ENCODE peak calls at places on chromosomes 2 and 18, in eight cellular contexts. One of them, this sample, is unnamed.

GRCh38 chr18:26091047-26091630 is 726 bp upstream of the SS18 start:
- DNase-seq in sigmoid colon: peak; percentile 88
- DNase-seq in GOT3: no peak
- DNase-seq in NCI-H1105 treated with DMSO at 0.1 percent for 48 hours: no peak
- DNase-seq in tibial artery: peak; percentile 67
- DNase-seq in NCI-H1694 treated with DMSO at 0.1 percent for 48 hours: no peak
- DNase-seq in neural progenitor cell: no peak
- DNase-seq in progenitor cell of endocrine pancreas: no peak
- DNase-seq in this sample: peak; percentile 79

GRCh38 chr2:181058378-181059269 is 78.2 kb downstream of the UBE2E3 start:
- DNase-seq in sigmoid colon: no peak
- DNase-seq in tibial artery: peak; percentile 21
- DNase-seq in NCI-H1105 treated with DMSO at 0.1 percent for 48 hours: no peak
- DNase-seq in progenitor cell of endocrine pancreas: no peak
- DNase-seq in neural progenitor cell: peak; percentile 45
- DNase-seq in NCI-H1694 treated with DMSO at 0.1 percent for 48 hours: peak; percentile 50
- DNase-seq in GOT3: no peak
- DNase-seq in this sample: no peak

GRCh38 chr2:228657807-228658402 is 476.4 kb upstream of the SPHKAP start:
- DNase-seq in NCI-H1694 treated with DMSO at 0.1 percent for 48 hours: peak; percentile 81
- DNase-seq in neural progenitor cell: peak; percentile 42
- DNase-seq in NCI-H1105 treated with DMSO at 0.1 percent for 48 hours: peak; percentile 58
- DNase-seq in tibial artery: no peak
- DNase-seq in progenitor cell of endocrine pancreas: no peak
- DNase-seq in sigmoid colon: no peak
- DNase-seq in GOT3: no peak
- DNase-seq in this sample: no peak

GRCh38 chr2:226694142-226694541 is 105.5 kb downstream of the IRS1 start:
- DNase-seq in sigmoid colon: no peak
- DNase-seq in GOT3: no peak
- DNase-seq in progenitor cell of endocrine pancreas: no peak
- DNase-seq in NCI-H1694 treated with DMSO at 0.1 percent for 48 hours: no peak
- DNase-seq in NCI-H1105 treated with DMSO at 0.1 percent for 48 hours: peak; percentile 11
- DNase-seq in neural progenitor cell: no peak
- DNase-seq in tibial artery: no peak
- DNase-seq in this sample: no peak

GRCh38 chr2:182318466-182319309 is 108.1 kb downstream of the PDE1A start:
- DNase-seq in progenitor cell of endocrine pancreas: no peak
- DNase-seq in NCI-H1105 treated with DMSO at 0.1 percent for 48 hours: no peak
- DNase-seq in GOT3: no peak
- DNase-seq in NCI-H1694 treated with DMSO at 0.1 percent for 48 hours: no peak
- DNase-seq in tibial artery: no peak
- DNase-seq in sigmoid colon: no peak
- DNase-seq in neural progenitor cell: no peak
- DNase-seq in this sample: no peak

GRCh38 chr2:60433021-60433596 is 120.3 kb downstream of the BCL11A start:
- DNase-seq in NCI-H1105 treated with DMSO at 0.1 percent for 48 hours: no peak
- DNase-seq in tibial artery: no peak
- DNase-seq in progenitor cell of endocrine pancreas: no peak
- DNase-seq in GOT3: no peak
- DNase-seq in sigmoid colon: no peak
- DNase-seq in neural progenitor cell: no peak
- DNase-seq in NCI-H1694 treated with DMSO at 0.1 percent for 48 hours: no peak
- DNase-seq in this sample: no peak

GRCh38 chr18:12307871-12308385 is at the start of gene TUBB6:
- DNase-seq in neural progenitor cell: peak; percentile 86
- DNase-seq in tibial artery: peak; percentile 61
- DNase-seq in NCI-H1105 treated with DMSO at 0.1 percent for 48 hours: no peak
- DNase-seq in GOT3: peak; percentile 29
- DNase-seq in progenitor cell of endocrine pancreas: no peak
- DNase-seq in NCI-H1694 treated with DMSO at 0.1 percent for 48 hours: no peak
- DNase-seq in sigmoid colon: peak; percentile 89
- DNase-seq in this sample: peak; percentile 85

GRCh38 chr2:222393733-222394267 is 30.5 kb upstream of the SGPP2 start:
- DNase-seq in progenitor cell of endocrine pancreas: no peak
- DNase-seq in sigmoid colon: no peak
- DNase-seq in NCI-H1694 treated with DMSO at 0.1 percent for 48 hours: no peak
- DNase-seq in NCI-H1105 treated with DMSO at 0.1 percent for 48 hours: no peak
- DNase-seq in neural progenitor cell: no peak
- DNase-seq in GOT3: no peak
- DNase-seq in tibial artery: no peak
- DNase-seq in this sample: no peak

GRCh38 chr2:224561234-224562005 is 23.7 kb downstream of the CUL3 start:
- DNase-seq in sigmoid colon: no peak
- DNase-seq in NCI-H1694 treated with DMSO at 0.1 percent for 48 hours: no peak
- DNase-seq in NCI-H1105 treated with DMSO at 0.1 percent for 48 hours: no peak
- DNase-seq in GOT3: no peak
- DNase-seq in progenitor cell of endocrine pancreas: no peak
- DNase-seq in neural progenitor cell: no peak
- DNase-seq in tibial artery: no peak
- DNase-seq in this sample: no peak

GRCh38 chr2:98039085-98039756 is 43.5 kb upstream of the TMEM131 start:
- DNase-seq in sigmoid colon: no peak
- DNase-seq in neural progenitor cell: no peak
- DNase-seq in GOT3: no peak
- DNase-seq in progenitor cell of endocrine pancreas: no peak
- DNase-seq in NCI-H1694 treated with DMSO at 0.1 percent for 48 hours: no peak
- DNase-seq in NCI-H1105 treated with DMSO at 0.1 percent for 48 hours: no peak
- DNase-seq in tibial artery: peak; percentile 32
- DNase-seq in this sample: no peak

GRCh38 chr18:49843778-49844625 is 30.7 kb upstream of the ACAA2 start:
- DNase-seq in GOT3: no peak
- DNase-seq in tibial artery: no peak
- DNase-seq in sigmoid colon: no peak
- DNase-seq in neural progenitor cell: no peak
- DNase-seq in NCI-H1105 treated with DMSO at 0.1 percent for 48 hours: no peak
- DNase-seq in progenitor cell of endocrine pancreas: no peak
- DNase-seq in NCI-H1694 treated with DMSO at 0.1 percent for 48 hours: no peak
- DNase-seq in this sample: no peak

GRCh38 chr2:122634261-122634660 is 878.8 kb downstream of the TSN start:
- DNase-seq in NCI-H1694 treated with DMSO at 0.1 percent for 48 hours: no peak
- DNase-seq in sigmoid colon: no peak
- DNase-seq in tibial artery: no peak
- DNase-seq in GOT3: no peak
- DNase-seq in progenitor cell of endocrine pancreas: no peak
- DNase-seq in NCI-H1105 treated with DMSO at 0.1 percent for 48 hours: no peak
- DNase-seq in neural progenitor cell: no peak
- DNase-seq in this sample: no peak

GRCh38 chr2:191302459-191303155 is 57.4 kb downstream of the MYO1B start:
- DNase-seq in sigmoid colon: no peak
- DNase-seq in progenitor cell of endocrine pancreas: no peak
- DNase-seq in neural progenitor cell: peak; percentile 17
- DNase-seq in NCI-H1105 treated with DMSO at 0.1 percent for 48 hours: no peak
- DNase-seq in tibial artery: no peak
- DNase-seq in NCI-H1694 treated with DMSO at 0.1 percent for 48 hours: no peak
- DNase-seq in GOT3: no peak
- DNase-seq in this sample: no peak

GRCh38 chr2:24105816-24106215 is 17.3 kb downstream of the PFN4 start:
- DNase-seq in progenitor cell of endocrine pancreas: no peak
- DNase-seq in NCI-H1105 treated with DMSO at 0.1 percent for 48 hours: no peak
- DNase-seq in sigmoid colon: no peak
- DNase-seq in neural progenitor cell: no peak
- DNase-seq in NCI-H1694 treated with DMSO at 0.1 percent for 48 hours: no peak
- DNase-seq in GOT3: no peak
- DNase-seq in tibial artery: no peak
- DNase-seq in this sample: no peak

GRCh38 chr2:15799432-15799827 is 140.9 kb upstream of the MYCN start:
- DNase-seq in NCI-H1105 treated with DMSO at 0.1 percent for 48 hours: no peak
- DNase-seq in GOT3: no peak
- DNase-seq in NCI-H1694 treated with DMSO at 0.1 percent for 48 hours: no peak
- DNase-seq in sigmoid colon: no peak
- DNase-seq in progenitor cell of endocrine pancreas: no peak
- DNase-seq in neural progenitor cell: no peak
- DNase-seq in tibial artery: no peak
- DNase-seq in this sample: no peak

GRCh38 chr2:16559263-16559662 is 106.4 kb downstream of the CYRIA start:
- DNase-seq in sigmoid colon: peak; percentile 78
- DNase-seq in progenitor cell of endocrine pancreas: no peak
- DNase-seq in GOT3: no peak
- DNase-seq in tibial artery: no peak
- DNase-seq in NCI-H1105 treated with DMSO at 0.1 percent for 48 hours: no peak
- DNase-seq in NCI-H1694 treated with DMSO at 0.1 percent for 48 hours: no peak
- DNase-seq in neural progenitor cell: no peak
- DNase-seq in this sample: no peak

GRCh38 chr2:197248623-197249022 is 62.0 kb downstream of the ANKRD44 start:
- DNase-seq in NCI-H1105 treated with DMSO at 0.1 percent for 48 hours: no peak
- DNase-seq in neural progenitor cell: no peak
- DNase-seq in sigmoid colon: no peak
- DNase-seq in GOT3: no peak
- DNase-seq in NCI-H1694 treated with DMSO at 0.1 percent for 48 hours: no peak
- DNase-seq in progenitor cell of endocrine pancreas: no peak
- DNase-seq in tibial artery: no peak
- DNase-seq in this sample: no peak

GRCh38 chr2:226554726-226555125 is 244.9 kb downstream of the IRS1 start:
- DNase-seq in NCI-H1694 treated with DMSO at 0.1 percent for 48 hours: no peak
- DNase-seq in NCI-H1105 treated with DMSO at 0.1 percent for 48 hours: no peak
- DNase-seq in tibial artery: no peak
- DNase-seq in progenitor cell of endocrine pancreas: no peak
- DNase-seq in GOT3: no peak
- DNase-seq in sigmoid colon: no peak
- DNase-seq in neural progenitor cell: no peak
- DNase-seq in this sample: no peak

GRCh38 chr2:31312898-31313297 is 78.9 kb downstream of the EHD3 start:
- DNase-seq in NCI-H1105 treated with DMSO at 0.1 percent for 48 hours: no peak
- DNase-seq in progenitor cell of endocrine pancreas: no peak
- DNase-seq in GOT3: no peak
- DNase-seq in tibial artery: no peak
- DNase-seq in neural progenitor cell: no peak
- DNase-seq in sigmoid colon: no peak
- DNase-seq in NCI-H1694 treated with DMSO at 0.1 percent for 48 hours: no peak
- DNase-seq in this sample: no peak

GRCh38 chr18:74817576-74817975 is 219.9 kb downstream of the ZNF407 start:
- DNase-seq in NCI-H1694 treated with DMSO at 0.1 percent for 48 hours: no peak
- DNase-seq in neural progenitor cell: no peak
- DNase-seq in progenitor cell of endocrine pancreas: no peak
- DNase-seq in NCI-H1105 treated with DMSO at 0.1 percent for 48 hours: no peak
- DNase-seq in GOT3: no peak
- DNase-seq in sigmoid colon: no peak
- DNase-seq in tibial artery: no peak
- DNase-seq in this sample: no peak

GRCh38 chr2:892401-892800 is 58.2 kb upstream of the SNTG2 start:
- DNase-seq in progenitor cell of endocrine pancreas: no peak
- DNase-seq in GOT3: no peak
- DNase-seq in sigmoid colon: no peak
- DNase-seq in NCI-H1105 treated with DMSO at 0.1 percent for 48 hours: no peak
- DNase-seq in NCI-H1694 treated with DMSO at 0.1 percent for 48 hours: no peak
- DNase-seq in neural progenitor cell: no peak
- DNase-seq in tibial artery: no peak
- DNase-seq in this sample: no peak

GRCh38 chr2:219444566-219445091 is 10.0 kb downstream of the SPEG start:
- DNase-seq in NCI-H1105 treated with DMSO at 0.1 percent for 48 hours: no peak
- DNase-seq in tibial artery: no peak
- DNase-seq in neural progenitor cell: no peak
- DNase-seq in GOT3: no peak
- DNase-seq in progenitor cell of endocrine pancreas: no peak
- DNase-seq in sigmoid colon: peak; percentile 85
- DNase-seq in NCI-H1694 treated with DMSO at 0.1 percent for 48 hours: peak; percentile 37
- DNase-seq in this sample: no peak

GRCh38 chr2:133713049-133713580 is 144.9 kb upstream of the NCKAP5 start:
- DNase-seq in tibial artery: no peak
- DNase-seq in progenitor cell of endocrine pancreas: no peak
- DNase-seq in NCI-H1105 treated with DMSO at 0.1 percent for 48 hours: peak; percentile 1
- DNase-seq in GOT3: no peak
- DNase-seq in neural progenitor cell: no peak
- DNase-seq in NCI-H1694 treated with DMSO at 0.1 percent for 48 hours: no peak
- DNase-seq in sigmoid colon: no peak
- DNase-seq in this sample: no peak

This sample was measured in sciatic nerve.